ENCODE peak calls at places on chromosomes 7 and 10, in four cellular contexts. One of them, this sample, is unnamed.
A peak's percentile ranks its signal among the peaks of the same experiment; 100 is the strongest.

GRCh38 chr10:22764639-22765038 is 50.3 kb upstream of the PIP4K2A start:
- DNase-seq in endodermal cell: no peak
- DNase-seq in ovary: no peak
- DNase-seq in OCI-LY7: no peak
- DNase-seq in this sample: no peak

GRCh38 chr7:73831656-73832579 is 1.1 kb downstream of the CLDN4 start:
- DNase-seq in endodermal cell: peak; percentile 95
- DNase-seq in ovary: no peak
- DNase-seq in OCI-LY7: no peak
- DNase-seq in this sample: no peak

GRCh38 chr10:102815790-102816549 is 21.2 kb downstream of the CYP17A1 start:
- DNase-seq in endodermal cell: no peak
- DNase-seq in ovary: peak; percentile 46
- DNase-seq in OCI-LY7: peak; percentile 54
- DNase-seq in this sample: peak; percentile 87

GRCh38 chr7:38105874-38106483 is 72.1 kb upstream of the STARD3NL start:
- DNase-seq in endodermal cell: no peak
- DNase-seq in ovary: peak; percentile 19
- DNase-seq in OCI-LY7: peak; percentile 65
- DNase-seq in this sample: no peak

GRCh38 chr7:157309990-157310668 is 26.7 kb upstream of the DNAJB6 start:
- DNase-seq in endodermal cell: peak; percentile 92
- DNase-seq in ovary: no peak
- DNase-seq in OCI-LY7: no peak
- DNase-seq in this sample: no peak

GRCh38 chr10:7525314-7526016 is 114.6 kb upstream of the SFMBT2 start:
- DNase-seq in endodermal cell: peak; percentile 87
- DNase-seq in ovary: peak; percentile 70
- DNase-seq in OCI-LY7: peak; percentile 83
- DNase-seq in this sample: peak; percentile 80

GRCh38 chr7:96273716-96274115 is 48.2 kb downstream of the SLC25A13 start:
- DNase-seq in endodermal cell: no peak
- DNase-seq in ovary: no peak
- DNase-seq in OCI-LY7: no peak
- DNase-seq in this sample: no peak

GRCh38 chr7:151079199-151079910 is 1.3 kb downstream of the FASTK start:
- DNase-seq in endodermal cell: no peak
- DNase-seq in ovary: peak; percentile 33
- DNase-seq in OCI-LY7: no peak
- DNase-seq in this sample: no peak

GRCh38 chr7:152521420-152522337 is 85.9 kb upstream of the KMT2C start:
- DNase-seq in endodermal cell: no peak
- DNase-seq in ovary: no peak
- DNase-seq in OCI-LY7: no peak
- DNase-seq in this sample: no peak

GRCh38 chr10:101839002-101839401 is 4.6 kb downstream of the KCNIP2 start:
- DNase-seq in endodermal cell: no peak
- DNase-seq in ovary: no peak
- DNase-seq in OCI-LY7: no peak
- DNase-seq in this sample: no peak

GRCh38 chr10:110843031-110843430 is 28.7 kb upstream of the PDCD4 start:
- DNase-seq in endodermal cell: no peak
- DNase-seq in ovary: no peak
- DNase-seq in OCI-LY7: peak; percentile 98
- DNase-seq in this sample: peak; percentile 61

GRCh38 chr10:97230146-97230545 is 44.4 kb upstream of the SLIT1 start:
- DNase-seq in endodermal cell: no peak
- DNase-seq in ovary: no peak
- DNase-seq in OCI-LY7: no peak
- DNase-seq in this sample: no peak

GRCh38 chr10:91607661-91608442 is 25.0 kb downstream of the PPP1R3C start:
- DNase-seq in endodermal cell: no peak
- DNase-seq in ovary: no peak
- DNase-seq in OCI-LY7: no peak
- DNase-seq in this sample: no peak

GRCh38 chr10:96133135-96133534 is 3.0 kb downstream of the ZNF518A start:
- DNase-seq in endodermal cell: no peak
- DNase-seq in ovary: no peak
- DNase-seq in OCI-LY7: no peak
- DNase-seq in this sample: no peak

GRCh38 chr10:6491841-6492609 is 88.1 kb downstream of the PRKCQ start:
- DNase-seq in endodermal cell: no peak
- DNase-seq in ovary: no peak
- DNase-seq in OCI-LY7: no peak
- DNase-seq in this sample: no peak

GRCh38 chr7:116528008-116528789 is 3.4 kb downstream of the CAV1 start:
- DNase-seq in endodermal cell: no peak
- DNase-seq in ovary: peak; percentile 50
- DNase-seq in OCI-LY7: no peak
- DNase-seq in this sample: peak; percentile 88

GRCh38 chr7:106864298-106865081 is 592 bp upstream of the PIK3CG start:
- DNase-seq in endodermal cell: no peak
- DNase-seq in ovary: no peak
- DNase-seq in OCI-LY7: peak; percentile 60
- DNase-seq in this sample: no peak

GRCh38 chr10:816958-817357 is 114.5 kb downstream of the LARP4B start:
- DNase-seq in endodermal cell: no peak
- DNase-seq in ovary: no peak
- DNase-seq in OCI-LY7: no peak
- DNase-seq in this sample: no peak

GRCh38 chr10:90418869-90419652 is 438.8 kb downstream of the HTR7 start:
- DNase-seq in endodermal cell: no peak
- DNase-seq in ovary: no peak
- DNase-seq in OCI-LY7: no peak
- DNase-seq in this sample: no peak

GRCh38 chr7:75967573-75967997 is 26.8 kb downstream of the TMEM120A start:
- DNase-seq in endodermal cell: no peak
- DNase-seq in ovary: peak; percentile 68
- DNase-seq in OCI-LY7: no peak
- DNase-seq in this sample: peak; percentile 91

GRCh38 chr10:12019343-12019971 is 23.2 kb downstream of the UPF2 start:
- DNase-seq in endodermal cell: no peak
- DNase-seq in ovary: no peak
- DNase-seq in OCI-LY7: no peak
- DNase-seq in this sample: peak; percentile 75

GRCh38 chr7:98282727-98283126 is 1.2 kb downstream of the BRI3 start:
- DNase-seq in endodermal cell: no peak
- DNase-seq in ovary: no peak
- DNase-seq in OCI-LY7: no peak
- DNase-seq in this sample: no peak
- H3K4me1 ChIP-seq in endodermal cell: no peaks in the 10 kb centered on the region
- H3K4me1 ChIP-seq in ovary: peaks cover 36% of the 10 kb centered on the region
- H3K4me1 ChIP-seq in OCI-LY7: peaks cover 21% of the 10 kb centered on the region
- H3K4me1 ChIP-seq in this sample: peaks cover 62% of the 10 kb centered on the region

DNA sequence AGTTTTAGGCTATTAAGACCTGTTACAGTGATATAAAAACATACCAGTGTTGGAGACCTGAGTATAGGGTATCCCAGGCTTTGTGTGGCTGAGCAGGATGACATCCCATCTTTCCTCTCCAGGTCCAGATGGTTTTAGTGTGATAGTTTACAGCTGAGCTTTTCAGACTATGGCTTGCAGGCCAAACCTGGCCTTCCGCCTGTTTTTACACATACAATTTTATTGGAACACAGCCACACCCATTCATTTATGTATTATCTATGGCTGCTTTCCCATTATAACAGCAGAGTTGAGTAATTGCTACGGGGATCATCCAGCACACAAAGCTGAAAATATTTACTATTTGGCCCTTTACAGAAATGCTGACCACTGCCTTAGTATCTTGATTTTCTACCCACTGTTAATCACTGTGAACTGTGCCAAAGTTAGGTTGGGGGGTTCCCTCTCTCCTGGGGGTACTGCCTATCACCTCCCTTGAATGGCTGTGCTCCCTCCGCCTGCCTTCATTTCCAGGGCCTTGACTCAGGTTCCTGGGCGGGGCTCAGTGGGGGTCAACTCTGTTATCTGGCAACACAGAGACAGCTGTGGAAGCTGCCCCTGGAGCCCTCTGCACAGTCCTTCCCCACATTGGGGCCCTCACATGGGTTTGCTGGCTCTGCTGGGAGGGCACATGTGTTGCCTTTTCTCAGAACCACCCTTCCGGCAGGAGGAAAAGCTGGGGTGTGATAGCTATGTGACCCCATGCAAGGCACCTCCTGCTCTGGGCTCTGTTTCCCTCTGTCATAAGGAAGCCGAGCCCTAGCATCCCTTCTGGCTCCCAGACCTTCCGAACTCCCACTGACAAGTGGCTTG is 40.3 kb upstream of the SH2D4B start:
- DNase-seq in endodermal cell: no peak
- DNase-seq in ovary: no peak
- DNase-seq in OCI-LY7: no peak
- DNase-seq in this sample: peak; percentile 82
- H3K4me1 ChIP-seq in endodermal cell: peaks cover 5% of the 10 kb centered on the region
- H3K4me1 ChIP-seq in ovary: peaks cover 47% of the 10 kb centered on the region
- H3K4me1 ChIP-seq in OCI-LY7: peaks cover 21% of the 10 kb centered on the region
- H3K4me1 ChIP-seq in this sample: peaks cover 59% of the 10 kb centered on the region

GRCh38 chr10:109219935-109220334 is 703.4 kb downstream of the XPNPEP1 start:
- DNase-seq in endodermal cell: no peak
- DNase-seq in ovary: no peak
- DNase-seq in OCI-LY7: no peak
- DNase-seq in this sample: no peak
- H3K4me1 ChIP-seq in endodermal cell: no peaks in the 10 kb centered on the region
- H3K4me1 ChIP-seq in ovary: no peaks in the 10 kb centered on the region
- H3K4me1 ChIP-seq in OCI-LY7: no peaks in the 10 kb centered on the region
- H3K4me1 ChIP-seq in this sample: peaks cover 9% of the 10 kb centered on the region

DNA sequence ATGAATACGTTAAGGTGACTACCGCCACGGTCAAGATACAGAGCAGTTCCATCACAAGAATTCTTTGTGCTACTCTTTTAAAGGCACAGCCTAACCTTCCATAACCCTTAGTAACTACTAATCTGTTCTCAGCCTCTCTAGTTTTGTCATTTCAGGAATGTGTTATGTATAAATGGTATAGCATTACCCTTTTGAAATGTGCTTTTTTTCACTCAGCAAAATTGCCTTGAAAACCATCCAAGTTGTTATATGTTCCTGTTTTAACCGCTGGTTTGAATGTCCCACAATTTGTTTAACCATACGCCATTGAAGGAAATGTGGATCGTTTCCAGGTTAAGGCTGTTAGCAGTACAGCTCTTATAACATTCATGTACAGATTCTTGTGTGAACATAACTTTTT is 32.0 kb downstream of the WAC start:
- DNase-seq in endodermal cell: no peak
- DNase-seq in ovary: no peak
- DNase-seq in OCI-LY7: no peak
- DNase-seq in this sample: no peak
- H3K4me1 ChIP-seq in endodermal cell: peaks cover 2% of the 10 kb centered on the region
- H3K4me1 ChIP-seq in ovary: peaks cover 9% of the 10 kb centered on the region
- H3K4me1 ChIP-seq in OCI-LY7: peaks cover 10% of the 10 kb centered on the region
- H3K4me1 ChIP-seq in this sample: no peaks in the 10 kb centered on the region

GRCh38 chr10:71334228-71334791 is 15.3 kb downstream of the SLC29A3 start:
- DNase-seq in endodermal cell: no peak
- DNase-seq in ovary: no peak
- DNase-seq in OCI-LY7: no peak
- DNase-seq in this sample: no peak
- H3K4me1 ChIP-seq in endodermal cell: no peaks in the 10 kb centered on the region
- H3K4me1 ChIP-seq in ovary: peaks cover 13% of the 10 kb centered on the region
- H3K4me1 ChIP-seq in OCI-LY7: peaks cover 5% of the 10 kb centered on the region
- H3K4me1 ChIP-seq in this sample: no peaks in the 10 kb centered on the region

GRCh38 chr7:139774376-139774775 is 3.4 kb downstream of the HIPK2 start:
- DNase-seq in endodermal cell: no peak
- DNase-seq in ovary: no peak
- DNase-seq in OCI-LY7: no peak
- DNase-seq in this sample: no peak

GRCh38 chr7:139771001-139771956 is 6.5 kb downstream of the HIPK2 start:
- DNase-seq in endodermal cell: peak; percentile 13
- DNase-seq in ovary: no peak
- DNase-seq in OCI-LY7: no peak
- DNase-seq in this sample: no peak

GRCh38 chr7:139773372-139773771 is 4.4 kb downstream of the HIPK2 start:
- DNase-seq in endodermal cell: no peak
- DNase-seq in ovary: no peak
- DNase-seq in OCI-LY7: no peak
- DNase-seq in this sample: no peak

GRCh38 chr7:139772837-139773236 is 5.0 kb downstream of the HIPK2 start:
- DNase-seq in endodermal cell: no peak
- DNase-seq in ovary: no peak
- DNase-seq in OCI-LY7: no peak
- DNase-seq in this sample: no peak

GRCh38 chr7:139772115-139772514 is 5.7 kb downstream of the HIPK2 start:
- DNase-seq in endodermal cell: peak; percentile 26
- DNase-seq in ovary: no peak
- DNase-seq in OCI-LY7: no peak
- DNase-seq in this sample: no peak
- H3K4me1 ChIP-seq in endodermal cell: no peaks in the 10 kb centered on the region
- H3K4me1 ChIP-seq in ovary: peaks cover 3% of the 10 kb centered on the region
- H3K4me1 ChIP-seq in OCI-LY7: peaks cover 38% of the 10 kb centered on the region
- H3K4me1 ChIP-seq in this sample: peaks cover 10% of the 10 kb centered on the region

GRCh38 chr7:105050493-105050892 is 36.5 kb downstream of the KMT2E start:
- DNase-seq in endodermal cell: no peak
- DNase-seq in ovary: no peak
- DNase-seq in OCI-LY7: no peak
- DNase-seq in this sample: no peak

GRCh38 chr7:105047932-105048331 is 33.9 kb downstream of the KMT2E start:
- DNase-seq in endodermal cell: no peak
- DNase-seq in ovary: no peak
- DNase-seq in OCI-LY7: no peak
- DNase-seq in this sample: no peak

GRCh38 chr7:105046414-105046813 is 32.4 kb downstream of the KMT2E start:
- DNase-seq in endodermal cell: no peak
- DNase-seq in ovary: no peak
- DNase-seq in OCI-LY7: no peak
- DNase-seq in this sample: no peak

DNA sequence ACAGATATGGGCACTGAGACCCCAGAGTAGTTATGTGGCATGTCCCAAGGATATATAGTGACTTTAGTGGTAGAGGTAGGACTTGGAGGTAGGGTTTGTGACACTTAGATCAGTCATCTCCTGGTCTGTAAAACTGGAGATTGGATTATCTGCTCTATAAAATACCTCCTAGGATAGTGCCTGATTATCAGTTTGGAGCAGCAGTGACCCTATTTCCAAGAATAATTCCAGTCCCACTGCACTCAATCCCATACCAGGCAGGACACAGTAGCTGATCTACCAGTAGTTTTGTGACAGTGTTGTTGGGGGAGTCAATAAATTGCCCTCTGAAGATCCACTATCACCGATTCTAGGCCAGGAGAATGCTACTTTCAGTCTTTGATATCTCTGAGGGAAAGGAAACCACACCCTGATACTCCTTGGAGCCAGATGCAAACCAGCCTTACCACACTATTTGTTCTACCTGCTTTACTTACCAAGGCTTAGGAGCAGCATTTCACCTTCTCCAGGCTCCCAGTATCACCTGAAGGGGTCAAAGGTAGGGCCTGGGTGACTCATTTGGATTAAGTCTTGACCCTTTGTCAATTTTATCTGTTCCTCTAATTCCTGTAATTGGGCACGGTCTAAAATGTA is 30.6 kb downstream of the KMT2E start:
- DNase-seq in endodermal cell: no peak
- DNase-seq in ovary: no peak
- DNase-seq in OCI-LY7: no peak
- DNase-seq in this sample: no peak
- H3K4me1 ChIP-seq in endodermal cell: peaks cover 4% of the 10 kb centered on the region
- H3K4me1 ChIP-seq in ovary: peaks cover 5% of the 10 kb centered on the region
- H3K4me1 ChIP-seq in OCI-LY7: no peaks in the 10 kb centered on the region
- H3K4me1 ChIP-seq in this sample: no peaks in the 10 kb centered on the region

GRCh38 chr10:77415311-77415960 is 222.2 kb downstream of the KCNMA1 start:
- DNase-seq in endodermal cell: no peak
- DNase-seq in ovary: no peak
- DNase-seq in OCI-LY7: no peak
- DNase-seq in this sample: no peak
- H3K4me1 ChIP-seq in endodermal cell: no peaks in the 10 kb centered on the region
- H3K4me1 ChIP-seq in ovary: peaks cover 12% of the 10 kb centered on the region
- H3K4me1 ChIP-seq in OCI-LY7: no peaks in the 10 kb centered on the region
- H3K4me1 ChIP-seq in this sample: peaks cover 100% of the 10 kb centered on the region